ENCODE peak calls at places on chromosomes 2 and 18, in five cellular contexts. H is glutamatergic neuron, K is NB4, C is GM23338, N is sciatic nerve. G is an unnamed sample.

GRCh38 chr2:68900496-68901198 is 29.4 kb upstream of the BMP10 start:
- DNase-seq in K (peak), C (no peak), N (no peak), H (no peak), G (no peak)

GRCh38 chr2:234032301-234032856 is 18.1 kb upstream of the SPP2 start:
- DNase-seq in H (no peak), N (no peak), K (no peak), C (no peak), G (no peak)

GRCh38 chr2:102549027-102549426 is 70.3 kb upstream of the SLC9A2 start:
- DNase-seq in H (no peak), K (no peak), C (no peak), N (no peak), G (no peak)

GRCh38 chr2:24763843-24764242 is 29.3 kb downstream of the PTRHD1 start:
- DNase-seq in K (no peak), H (no peak), C (no peak), N (no peak), G (no peak)

GRCh38 chr2:11343626-11344341 is 652 bp downstream of the ROCK2 start:
- DNase-seq in C (peak), N (peak), H (peak), K (peak), G (peak)

GRCh38 chr2:238341536-238341935 is 21.2 kb downstream of the TRAF3IP1 start:
- DNase-seq in H (no peak), K (no peak), C (no peak), N (no peak), G (no peak)

GRCh38 chr2:45843136-45843535 is 191.7 kb downstream of the PRKCE start:
- DNase-seq in C (no peak), H (no peak), K (peak), N (no peak), G (no peak)

GRCh38 chr2:164737612-164738081 is 104.0 kb downstream of the COBLL1 start:
- DNase-seq in N (peak), K (peak), C (peak), H (peak), G (peak)

GRCh38 chr18:48263421-48263820 is 145.8 kb downstream of the ZBTB7C start:
- DNase-seq in N (no peak), C (no peak), H (no peak), K (no peak), G (no peak)

GRCh38 chr2:15943378-15943851 is 3.1 kb downstream of the MYCN start:
- DNase-seq in K (peak), C (peak), H (peak), N (peak), G (peak)

GRCh38 chr2:112480540-112481049 is 1.4 kb upstream of the TTL start:
- DNase-seq in N (no peak), H (no peak), K (no peak), C (peak), G (no peak)

GRCh38 chr2:72915907-72916742 is 1.2 kb upstream of the EMX1 start:
- DNase-seq in K (peak), N (no peak), H (peak), C (peak), G (peak)

GRCh38 chr2:14285812-14286211 is 346.7 kb upstream of the LRATD1 start:
- DNase-seq in K (no peak), H (no peak), C (no peak), N (no peak), G (no peak)

GRCh38 chr2:105102963-105103421 is 65.1 kb downstream of the MRPS9 start:
- DNase-seq in N (no peak), H (no peak), K (no peak), C (peak), G (no peak)

GRCh38 chr2:240512109-240512485 is 45.7 kb downstream of the ANKMY1 start:
- DNase-seq in K (no peak), C (no peak), H (no peak), N (no peak), G (no peak)

GRCh38 chr2:165725421-165725820 is 68.6 kb downstream of the GALNT3 start:
- DNase-seq in N (no peak), H (no peak), K (no peak), C (no peak), G (no peak)

GRCh38 chr18:35311506-35311905 is 21.5 kb upstream of the ZSCAN30 start:
- DNase-seq in K (no peak), H (no peak), N (no peak), C (no peak), G (no peak)

GRCh38 chr2:178523596-178524134 is 43.4 kb downstream of the PLEKHA3 start:
- DNase-seq in H (no peak), C (peak), N (no peak), K (peak), G (no peak)

GRCh38 chr2:36356990-36357505 is 1.5 kb downstream of the CRIM1 start:
- DNase-seq in H (peak), C (no peak), N (no peak), K (peak), G (peak)

GRCh38 chr2:41933585-41934322 is 114.1 kb upstream of the PKDCC start:
- DNase-seq in K (no peak), N (no peak), C (no peak), H (no peak), G (no peak)

GRCh38 chr2:228023619-228024018 is 152.2 kb downstream of the DAW1 start:
- DNase-seq in N (no peak), K (no peak), H (no peak), C (no peak), G (no peak)

GRCh38 chr2:47312504-47312875 is 90.5 kb upstream of the MSH2 start:
- DNase-seq in C (no peak), H (no peak), K (no peak), N (no peak), G (no peak)

GRCh38 chr2:37394986-37395555 is 50.6 kb downstream of the QPCT start:
- DNase-seq in K (no peak), C (no peak), H (no peak), N (no peak), G (no peak)

GRCh38 chr2:201797175-201797840 is 9.0 kb upstream of the CDK15 start:
- DNase-seq in H (no peak), K (no peak), N (no peak), C (no peak), G (no peak)

GRCh38 chr2:99399063-99399462 is 61.9 kb downstream of the EIF5B start:
- DNase-seq in C (no peak), N (no peak), K (no peak), H (no peak), G (no peak)

GRCh38 chr2:171086352-171087290 is 74.1 kb downstream of the TLK1 start:
- DNase-seq in K (peak), H (peak), N (no peak), C (peak), G (peak)

GRCh38 chr2:12539306-12539705 is 177.4 kb upstream of the TRIB2 start:
- DNase-seq in N (no peak), H (no peak), C (no peak), K (no peak), G (no peak)

G was measured in KBM-7.